ENCODE peak calls at places on chromosomes 5 and 9, in nine cellular contexts. Q is endothelial cell, V is foreskin fibroblast, B is RWPE1, L is glutamatergic neuron, U is fibroblast of lung, E is GM12865, M is thoracic aorta, A is osteocyte. Y is an unnamed sample.

GRCh38 chr9:131672451-131672850 is 67.4 kb downstream of the RAPGEF1 start:
- DNase-seq in M (no peak), L (no peak), U (no peak), B (no peak), A (no peak), V (no peak), Q (no peak), E (no peak), Y (no peak)

GRCh38 chr5:171629221-171630005 is 156.2 kb upstream of the SMIM23 start:
- DNase-seq in Q (no peak), L (no peak), B (no peak), A (peak; percentile 66), E (no peak), U (no peak), M (no peak), V (no peak), Y (no peak)

GRCh38 chr9:99824378-99825157 is 2.9 kb downstream of the NR4A3 start:
- DNase-seq in B (peak; percentile 38), V (no peak), M (no peak), A (peak; percentile 86), U (peak; percentile 21), E (peak; percentile 76), Q (peak; percentile 71), L (peak; percentile 81), Y (no peak)

GRCh38 chr9:133837644-133838597 is 99.8 kb upstream of the SARDH start:
- DNase-seq in U (no peak), B (no peak), L (peak; percentile 65), V (no peak), Q (no peak), A (no peak), M (no peak), E (no peak), Y (peak; percentile 27)

GRCh38 chr5:151703227-151703626 is 16.5 kb upstream of the SPARC start:
- DNase-seq in Q (no peak), B (no peak), L (no peak), M (no peak), U (no peak), E (peak; percentile 87), V (no peak), A (no peak), Y (no peak)

GRCh38 chr9:120931278-120932085 is 4.9 kb upstream of the TRAF1 start:
- DNase-seq in V (peak; percentile 61), L (no peak), Q (no peak), B (peak; percentile 68), A (no peak), E (peak; percentile 95), U (peak; percentile 74), M (no peak), Y (no peak)

GRCh38 chr9:128470560-128470959 is 14.8 kb downstream of the ODF2 start:
- DNase-seq in L (no peak), M (no peak), B (no peak), A (no peak), Q (no peak), V (peak; percentile 22), E (no peak), U (peak; percentile 54), Y (no peak)

GRCh38 chr9:37729499-37729898 is 24.1 kb upstream of the TRMT10B start:
- DNase-seq in V (no peak), M (no peak), U (no peak), Q (no peak), B (peak; percentile 88), L (no peak), E (no peak), A (no peak), Y (no peak)

GRCh38 chr9:4620881-4621555 is 41.1 kb upstream of the PLPP6 start:
- DNase-seq in A (no peak), Q (no peak), M (no peak), E (no peak), B (no peak), L (no peak), U (peak; percentile 68), V (no peak), Y (no peak)

GRCh38 chr9:89638897-89639296 is 34.1 kb downstream of the GADD45G start:
- DNase-seq in B (no peak), V (no peak), E (no peak), L (peak; percentile 4), U (no peak), A (no peak), Q (no peak), M (no peak), Y (no peak)

GRCh38 chr5:8766448-8766847 is 779.4 kb downstream of the SEMA5A start:
- DNase-seq in L (no peak), A (no peak), E (no peak), B (no peak), M (no peak), U (no peak), V (no peak), Q (no peak), Y (no peak)

GRCh38 chr5:153523196-153523595 is 32.7 kb downstream of the GRIA1 start:
- DNase-seq in L (no peak), E (no peak), A (no peak), V (peak; percentile 81), M (no peak), Q (no peak), U (peak; percentile 76), B (no peak), Y (no peak)

GRCh38 chr5:133273661-133274596 is 222.1 kb downstream of the HSPA4 start:
- DNase-seq in M (no peak), Q (no peak), A (no peak), L (no peak), B (no peak), U (peak; percentile 66), E (no peak), V (peak; percentile 58), Y (no peak)

GRCh38 chr5:175696139-175696854 is 38.4 kb downstream of the HRH2 start:
- DNase-seq in E (peak; percentile 56), A (no peak), Q (peak; percentile 70), V (no peak), U (no peak), B (no peak), L (peak; percentile 45), M (no peak), Y (peak; percentile 6)

GRCh38 chr5:71924325-71924724 is 182.9 kb upstream of the MAP1B start:
- DNase-seq in Q (no peak), B (no peak), M (no peak), V (no peak), L (no peak), U (peak; percentile 36), A (no peak), E (no peak), Y (no peak)

GRCh38 chr5:32172908-32173393 is 1.2 kb downstream of the GOLPH3 start:
- DNase-seq in Q (no peak), E (no peak), U (peak; percentile 55), V (no peak), M (no peak), A (no peak), B (no peak), L (no peak), Y (no peak)

DNA sequence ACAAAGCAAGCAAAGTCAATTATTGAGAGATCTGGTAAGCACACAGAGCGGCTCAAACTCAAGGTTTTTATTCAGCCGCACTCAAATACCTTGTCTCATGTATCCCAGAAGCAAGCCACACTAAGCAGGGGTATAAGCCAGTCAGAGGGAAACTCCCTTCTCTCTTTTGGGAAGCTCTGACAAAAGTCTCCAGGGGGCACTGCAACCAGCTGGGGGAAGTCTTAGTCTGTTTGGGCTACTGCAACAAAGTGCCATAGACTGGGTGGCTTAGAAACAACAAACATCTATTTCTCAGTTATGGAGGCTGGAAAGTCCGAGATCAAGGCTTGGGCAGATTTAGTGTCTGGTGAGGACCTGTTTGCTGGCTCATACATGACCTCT is 246.0 kb downstream of the ENC1 start:
- DNase-seq in E (peak; percentile 31), M (no peak), Q (no peak), L (no peak), B (no peak), U (no peak), V (no peak), A (no peak), Y (no peak)
- TF ChIP-seq CTCF in E (no peak), M (no peak), Q (no peak), L (no peak), B (no peak), U (peak; percentile 7), V (no peak), A (peak; percentile 12), Y (no peak)

GRCh38 chr5:141933151-141933550 is 9.5 kb downstream of the DELE1 start:
- DNase-seq in B (no peak), U (no peak), L (no peak), V (no peak), M (no peak), A (no peak), E (no peak), Q (no peak), Y (no peak)
- TF ChIP-seq CTCF in B (no peak), U (no peak), L (no peak), V (no peak), M (no peak), A (no peak), E (no peak), Q (no peak), Y (no peak)

GRCh38 chr9:94602666-94603065 is 9.0 kb upstream of the FBP2 start:
- DNase-seq in B (no peak), V (no peak), Q (no peak), L (no peak), M (no peak), A (no peak), U (no peak), E (no peak), Y (no peak)
- TF ChIP-seq CTCF in B (no peak), V (no peak), Q (no peak), L (no peak), M (no peak), A (no peak), U (no peak), E (no peak), Y (no peak)

DNA sequence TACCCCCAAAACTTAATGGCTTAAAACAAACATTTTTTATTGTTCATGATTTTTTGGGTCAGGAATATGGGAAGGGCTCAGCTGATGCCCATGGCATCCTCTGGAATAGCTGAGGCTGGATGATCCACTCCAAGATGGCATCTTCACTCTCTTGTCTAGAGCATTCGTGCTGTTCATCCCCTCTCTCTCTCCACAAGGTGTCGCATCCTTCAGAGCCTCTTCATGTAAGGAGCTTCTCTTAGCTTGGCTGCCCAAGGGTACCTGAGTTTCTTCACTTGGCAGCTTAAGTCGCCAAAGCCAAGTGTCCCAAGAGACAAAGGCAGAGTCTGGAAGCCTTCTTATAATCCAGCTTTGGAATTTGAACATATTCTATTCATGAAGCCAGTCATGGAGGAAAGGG is 294.7 kb downstream of the CHSY3 start:
- DNase-seq in A (no peak), L (no peak), M (no peak), V (no peak), U (peak; percentile 28), Q (no peak), E (peak; percentile 64), B (peak; percentile 9), Y (peak; percentile 17)
- TF ChIP-seq CTCF in A (peak; percentile 40), L (no peak), M (no peak), V (peak; percentile 23), U (no peak), Q (no peak), E (peak; percentile 53), B (no peak), Y (peak; percentile 52)

Y was measured in LNCaP clone FGC.